ENCODE peak calls at places on chromosome 17, in nine cellular contexts. C is tibial nerve; R is activated CD8-positive, alpha-beta memory T cell treated with anti-CD3 and anti-CD28 coated beads for 4 hours; A is DMS153; O is Kasumi-1; M is CMK; B is AG09309; Y is OCI-M1; J is NCI-H2081. I is an unnamed sample.

GRCh38 chr17:57667461-57667923 is 77.6 kb downstream of the CCDC182 start:
- DNase-seq in C (no peak), R (no peak), A (no peak), O (no peak), M (no peak), B (no peak), Y (no peak), J (no peak), I (no peak)

GRCh38 chr17:78557598-78558039 is 19.6 kb downstream of the DNAH17 start:
- DNase-seq in C (no peak), R (no peak), A (no peak), O (no peak), M (no peak), B (peak), Y (peak), J (no peak), I (no peak)

GRCh38 chr17:42118545-42118944 is 2.6 kb downstream of the KAT2A start:
- DNase-seq in C (no peak), R (no peak), A (no peak), O (peak), M (no peak), B (no peak), Y (peak), J (peak), I (no peak)

GRCh38 chr17:64662774-64663367 is 764 bp upstream of the SMURF2 start:
- DNase-seq in C (no peak), R (no peak), A (peak), O (no peak), M (no peak), B (no peak), Y (no peak), J (peak), I (no peak)

GRCh38 chr17:9880582-9880999 is 24.5 kb downstream of the RCVRN start:
- DNase-seq in C (no peak), R (no peak), A (no peak), O (peak), M (no peak), B (no peak), Y (no peak), J (no peak), I (no peak)

GRCh38 chr17:37759014-37759637 is 14.3 kb upstream of the HNF1B start:
- DNase-seq in C (no peak), R (no peak), A (no peak), O (no peak), M (no peak), B (no peak), Y (no peak), J (no peak), I (no peak)

GRCh38 chr17:61331886-61332285 is 67.8 kb upstream of the TBX2 start:
- DNase-seq in C (no peak), R (no peak), A (no peak), O (no peak), M (no peak), B (no peak), Y (no peak), J (no peak), I (no peak)

GRCh38 chr17:61247438-61247837 is 152.2 kb upstream of the TBX2 start:
- DNase-seq in C (peak), R (no peak), A (no peak), O (no peak), M (no peak), B (peak), Y (no peak), J (no peak), I (no peak)

GRCh38 chr17:40342575-40343058 is 21.9 kb downstream of the GJD3 start:
- DNase-seq in C (no peak), R (no peak), A (no peak), O (no peak), M (no peak), B (no peak), Y (no peak), J (no peak), I (no peak)

GRCh38 chr17:27244481-27245223 is 49.3 kb upstream of the WSB1 start:
- DNase-seq in C (peak), R (no peak), A (no peak), O (peak), M (no peak), B (peak), Y (peak), J (no peak), I (no peak)

GRCh38 chr17:73255671-73256181 is 6.0 kb downstream of the CPSF4L start:
- DNase-seq in C (peak), R (peak), A (peak), O (peak), M (no peak), B (no peak), Y (peak), J (peak), I (peak)

GRCh38 chr17:17737938-17738894 is 57.0 kb downstream of the RAI1 start:
- DNase-seq in C (no peak), R (no peak), A (no peak), O (no peak), M (no peak), B (no peak), Y (no peak), J (no peak), I (no peak)

GRCh38 chr17:60941028-60941427 is 263.4 kb downstream of the BCAS3 start:
- DNase-seq in C (peak), R (no peak), A (no peak), O (no peak), M (peak), B (peak), Y (peak), J (no peak), I (no peak)

GRCh38 chr17:54899721-54900456 is 763 bp upstream of the TOM1L1 start:
- DNase-seq in C (no peak), R (no peak), A (peak), O (no peak), M (no peak), B (no peak), Y (no peak), J (peak), I (peak)

GRCh38 chr17:41717408-41718286 is 5.5 kb downstream of the GAST start:
- DNase-seq in C (no peak), R (no peak), A (peak), O (no peak), M (no peak), B (no peak), Y (no peak), J (no peak), I (no peak)

GRCh38 chr17:58968662-58969061 is 138.0 kb downstream of the TRIM37 start:
- DNase-seq in C (no peak), R (no peak), A (peak), O (no peak), M (no peak), B (no peak), Y (peak), J (no peak), I (no peak)

I was measured in NCI-H2029.